ENCODE peak calls at places on chromosomes 12 and 14, in seven cellular contexts. Y is IMR-90, O is mesenchymal stem cell, S is H9, H is mesendoderm, Z is H1, P is trophoblast cell. B is an unnamed sample. For H3K79me1, the result is how much of the 10 kb centered on the place peaks cover.

GRCh38 chr12:105864316-105864715 is 274.4 kb downstream of the NUAK1 start:
- DNase-seq in Y (no peak), O (no peak), S (no peak), H (no peak), Z (no peak), P (no peak), B (no peak)

GRCh38 chr12:124519741-124520140 is 47.7 kb downstream of the NCOR2 start:
- DNase-seq in Y (no peak), O (peak), S (no peak), H (no peak), Z (no peak), P (no peak), B (no peak)

GRCh38 chr12:88052686-88053085 is 23.5 kb upstream of the C12orf50 start:
- DNase-seq in Y (peak), O (peak), S (peak), H (peak), Z (no peak), P (no peak), B (no peak)

GRCh38 chr12:65300679-65301349 is 22.3 kb downstream of the MSRB3 start:
- DNase-seq in Y (peak), O (peak), S (peak), H (peak), Z (no peak), P (no peak), B (no peak)

GRCh38 chr12:28802706-28803438 is 346.2 kb upstream of the FAR2 start:
- DNase-seq in Y (no peak), O (no peak), S (no peak), H (no peak), Z (no peak), P (no peak), B (no peak)

GRCh38 chr14:103093856-103094405 is 594 bp upstream of the EXOC3L4 start:
- DNase-seq in Y (no peak), O (no peak), S (no peak), H (no peak), Z (no peak), P (no peak), B (no peak)

GRCh38 chr14:100574642-100575031 is 12.6 kb downstream of the BEGAIN start:
- DNase-seq in Y (no peak), O (no peak), S (no peak), H (no peak), Z (no peak), P (no peak), B (no peak)

GRCh38 chr12:29131539-29131938 is 17.5 kb upstream of the FAR2 start:
- DNase-seq in Y (peak), O (peak), S (no peak), H (no peak), Z (no peak), P (no peak), B (no peak)

GRCh38 chr12:105335856-105336255 is 5.4 kb downstream of the C12orf75 start:
- DNase-seq in Y (no peak), O (no peak), S (no peak), H (no peak), Z (no peak), P (no peak), B (no peak)

GRCh38 chr14:72752034-72752412 is 141.9 kb downstream of the DPF3 start:
- DNase-seq in Y (no peak), O (no peak), S (no peak), H (no peak), Z (no peak), P (no peak), B (no peak)

GRCh38 chr14:92009604-92010003 is 30.3 kb downstream of the TRIP11 start:
- DNase-seq in Y (no peak), O (no peak), S (no peak), H (no peak), Z (no peak), P (no peak), B (no peak)

GRCh38 chr12:62263956-62264355 is 3.8 kb downstream of the USP15 start:
- DNase-seq in Y (no peak), O (no peak), S (no peak), H (no peak), Z (no peak), P (no peak), B (no peak)

GRCh38 chr14:75046899-75047298 is 4.4 kb downstream of the MLH3 start:
- DNase-seq in Y (peak), O (peak), S (no peak), H (no peak), Z (no peak), P (no peak), B (no peak)

GRCh38 chr12:53231859-53232640 is at the start of gene RARG:
- DNase-seq in Y (no peak), O (peak), S (peak), H (peak), Z (peak), P (peak), B (no peak)

GRCh38 chr14:81990312-81990761 is 456.7 kb upstream of the SEL1L start:
- DNase-seq in Y (peak), O (peak), S (peak), H (peak), Z (peak), P (peak), B (peak)

GRCh38 chr14:96165493-96166474 is 38.9 kb upstream of the BDKRB2 start:
- DNase-seq in Y (no peak), O (no peak), S (peak), H (no peak), Z (no peak), P (no peak), B (no peak)

GRCh38 chr12:1839956-1840550 is 19.7 kb downstream of the LRTM2 start:
- DNase-seq in Y (no peak), O (no peak), S (no peak), H (no peak), Z (no peak), P (no peak), B (no peak)

GRCh38 chr14:105207460-105207901 is 26.4 kb upstream of the NUDT14 start:
- DNase-seq in Y (no peak), O (no peak), S (no peak), H (peak), Z (no peak), P (peak), B (no peak)

GRCh38 chr12:51950682-51951198 is 759 bp upstream of the ACVR1B start:
- DNase-seq in Y (no peak), O (no peak), S (no peak), H (no peak), Z (no peak), P (no peak), B (no peak)
- H3K27ac ChIP-seq in Y (peak), O (no peak), S (no peak), H (no peak), Z (no peak), P (no peak), B (no peak)

GRCh38 chr12:78797201-78797931 is 67.2 kb upstream of the SYT1 start:
- DNase-seq in Y (peak), O (no peak), S (no peak), H (no peak), Z (no peak), P (peak), B (no peak)

GRCh38 chr12:78799679-78800078 is 64.9 kb upstream of the SYT1 start:
- DNase-seq in Y (no peak), O (no peak), S (no peak), H (no peak), Z (no peak), P (no peak), B (no peak)

GRCh38 chr12:78804262-78804661 is 60.3 kb upstream of the SYT1 start:
- DNase-seq in Y (no peak), O (no peak), S (no peak), H (no peak), Z (no peak), P (no peak), B (no peak)

GRCh38 chr12:78802593-78802992 is 62.0 kb upstream of the SYT1 start:
- DNase-seq in Y (peak), O (peak), S (no peak), H (peak), Z (no peak), P (no peak), B (no peak)
- H3K79me1 ChIP-seq in Y (under half), O (under half), S (under half), H (under half), Z (under half), P (under half), B (under half)

GRCh38 chr12:12212769-12213168 is 54.1 kb downstream of the LRP6 start:
- DNase-seq in Y (no peak), O (no peak), S (no peak), H (no peak), Z (no peak), P (no peak), B (no peak)

GRCh38 chr12:12216349-12217017 is 50.4 kb downstream of the LRP6 start:
- DNase-seq in Y (peak), O (no peak), S (no peak), H (no peak), Z (no peak), P (no peak), B (no peak)

GRCh38 chr12:12214201-12214600 is 52.6 kb downstream of the LRP6 start:
- DNase-seq in Y (no peak), O (no peak), S (no peak), H (peak), Z (no peak), P (no peak), B (no peak)

GRCh38 chr12:12217018-12217359 is 49.9 kb downstream of the LRP6 start:
- DNase-seq in Y (no peak), O (no peak), S (no peak), H (no peak), Z (no peak), P (no peak), B (no peak)

GRCh38 chr12:12214635-12215131 is 52.2 kb downstream of the LRP6 start:
- DNase-seq in Y (peak), O (peak), S (no peak), H (peak), Z (no peak), P (no peak), B (no peak)
- H3K27ac ChIP-seq in Y (peak), O (peak), S (peak), H (peak), Z (no peak), P (no peak), B (no peak)

DNA sequence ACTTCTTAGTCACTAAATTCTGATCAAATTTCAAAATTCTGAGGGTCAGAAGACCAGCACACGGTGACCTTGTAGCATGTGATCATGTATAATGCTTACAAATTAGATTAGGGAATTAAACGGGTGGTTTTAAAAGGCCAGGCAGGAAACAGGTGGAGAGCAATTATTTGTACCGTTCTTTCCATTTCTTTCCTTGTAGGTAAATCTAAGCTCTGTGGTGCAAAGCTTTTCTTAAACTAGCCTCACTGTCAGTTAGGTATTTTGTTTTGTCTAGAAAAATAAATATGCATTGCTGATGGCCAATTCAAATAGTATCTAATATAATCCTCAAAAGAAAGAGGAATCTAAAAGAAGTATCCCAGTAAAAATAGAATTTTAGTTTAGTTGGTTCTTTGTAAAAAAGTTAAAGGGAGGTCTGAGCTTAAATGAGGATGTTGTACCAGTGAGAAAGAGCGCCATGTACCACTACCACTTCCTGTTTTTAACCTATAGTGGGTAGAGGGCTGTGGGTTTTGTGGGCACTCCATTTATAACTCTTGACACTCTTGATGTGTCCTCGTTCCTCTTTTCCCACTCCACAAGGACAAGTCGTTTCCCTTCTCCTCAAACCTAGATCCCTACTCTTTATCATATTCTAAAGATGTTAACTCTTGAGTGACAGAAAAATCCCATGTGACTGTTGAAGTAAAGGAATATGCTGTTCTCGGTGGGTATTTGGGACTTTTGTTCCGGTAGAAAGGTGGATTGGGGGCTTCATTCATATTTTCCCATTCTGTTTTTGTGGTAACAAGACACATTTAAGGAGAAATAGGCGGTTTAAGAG is 50.9 kb downstream of the SLC38A1 start:
- DNase-seq in Y (no peak), O (no peak), S (no peak), H (no peak), Z (no peak), P (no peak), B (no peak)
- H3K79me1 ChIP-seq in Y (half or more), O (under half), S (under half), H (under half), Z (under half), P (under half), B (under half)

GRCh38 chr12:54357802-54358619 is 6.3 kb downstream of the GPR84 start:
- DNase-seq in Y (no peak), O (peak), S (peak), H (peak), Z (peak), P (no peak), B (no peak)

GRCh38 chr12:54359762-54360351 is 4.4 kb downstream of the GPR84 start:
- DNase-seq in Y (no peak), O (no peak), S (no peak), H (no peak), Z (no peak), P (no peak), B (no peak)

GRCh38 chr12:54360717-54361456 is 3.4 kb downstream of the GPR84 start:
- DNase-seq in Y (peak), O (peak), S (peak), H (peak), Z (peak), P (peak), B (peak)

GRCh38 chr12:54358620-54358944 is 5.7 kb downstream of the GPR84 start:
- DNase-seq in Y (no peak), O (peak), S (no peak), H (no peak), Z (no peak), P (no peak), B (peak)

DNA sequence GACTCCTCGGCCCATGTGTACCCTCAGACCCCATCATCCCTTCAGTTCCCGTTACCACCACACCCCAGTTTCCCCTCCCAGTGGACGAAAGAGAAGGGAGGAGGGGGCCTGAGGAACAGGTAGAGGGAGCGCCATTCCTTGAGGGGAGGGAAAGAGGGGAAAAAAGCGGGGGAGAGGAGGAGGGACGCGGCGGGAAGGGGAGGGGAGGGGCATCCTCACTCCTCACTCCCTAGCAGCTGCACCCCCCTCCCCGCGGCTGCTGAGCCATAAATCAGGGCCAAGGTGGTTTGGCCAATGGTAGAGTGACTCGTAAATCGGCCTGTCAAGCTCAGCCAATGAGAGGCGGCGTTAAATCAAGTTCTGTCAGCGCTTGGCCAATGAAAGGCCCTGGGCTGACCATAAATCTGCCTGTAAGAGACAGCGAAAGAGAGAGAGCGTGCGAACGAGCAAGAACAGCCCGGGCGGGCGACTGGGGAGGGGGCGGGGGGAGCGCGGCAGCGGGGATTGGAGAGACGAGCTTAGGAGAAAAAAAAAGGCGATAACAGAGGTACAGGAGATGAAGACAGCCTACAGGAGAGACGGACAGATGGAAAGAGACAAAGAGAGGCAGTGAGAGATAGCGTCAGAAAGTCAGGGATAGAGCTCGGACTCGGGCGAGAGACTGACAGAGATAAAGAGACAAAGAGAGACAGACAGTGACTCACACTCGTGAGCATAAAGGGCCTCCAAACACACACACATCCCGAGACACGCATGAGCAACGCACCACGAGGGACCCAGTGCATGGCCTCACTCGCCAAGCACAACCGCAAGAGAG is 5.1 kb downstream of the GPR84 start:
- DNase-seq in Y (peak), O (peak), S (peak), H (peak), Z (peak), P (peak), B (peak)
- H3K27ac ChIP-seq in Y (peak), O (peak), S (no peak), H (peak), Z (peak), P (peak), B (peak)

GRCh38 chr12:15090441-15090840 is 117.6 kb downstream of the PDE6H start:
- DNase-seq in Y (no peak), O (no peak), S (no peak), H (no peak), Z (no peak), P (no peak), B (no peak)
- H3K79me1 ChIP-seq in Y (under half), O (under half), S (under half), H (under half), Z (under half), P (under half), B (under half)